ENCODE peak calls at places on chromosomes 6 and 20, in five cellular contexts. One of them, this sample, is unnamed.

GRCh38 chr20:5877128-5877527 is 73.2 kb downstream of the TRMT6 start:
- DNase-seq in PC-3: no peak
- DNase-seq in astrocyte: no peak
- DNase-seq in testis: no peak
- DNase-seq in lung: no peak
- DNase-seq in this sample: no peak

GRCh38 chr20:64102647-64103354 is 4.6 kb downstream of the NPBWR2 start:
- DNase-seq in PC-3: no peak
- DNase-seq in astrocyte: no peak
- DNase-seq in lung: no peak
- DNase-seq in testis: peak; percentile 11
- DNase-seq in this sample: no peak

GRCh38 chr6:115796061-115796460 is 264.6 kb downstream of the FRK start:
- DNase-seq in testis: no peak
- DNase-seq in lung: no peak
- DNase-seq in astrocyte: no peak
- DNase-seq in PC-3: peak; percentile 5
- DNase-seq in this sample: peak; percentile 20

GRCh38 chr6:151240036-151240685 is 394 bp downstream of the AKAP12 start:
- DNase-seq in lung: peak; percentile 51
- DNase-seq in astrocyte: peak; percentile 69
- DNase-seq in PC-3: peak; percentile 43
- DNase-seq in testis: peak; percentile 94
- DNase-seq in this sample: peak; percentile 59

GRCh38 chr20:31705598-31706597 is 16.8 kb downstream of the BCL2L1 start:
- DNase-seq in lung: no peak
- DNase-seq in testis: no peak
- DNase-seq in astrocyte: no peak
- DNase-seq in PC-3: peak; percentile 32
- DNase-seq in this sample: no peak

GRCh38 chr6:36241728-36242127 is 28.1 kb upstream of the PNPLA1 start:
- DNase-seq in testis: no peak
- DNase-seq in lung: no peak
- DNase-seq in PC-3: no peak
- DNase-seq in astrocyte: no peak
- DNase-seq in this sample: no peak

GRCh38 chr6:5626727-5627426 is 365.6 kb downstream of the FARS2 start:
- DNase-seq in PC-3: no peak
- DNase-seq in lung: no peak
- DNase-seq in astrocyte: no peak
- DNase-seq in testis: no peak
- DNase-seq in this sample: no peak

GRCh38 chr6:161073940-161074339 is 82.4 kb downstream of the MAP3K4 start:
- DNase-seq in lung: no peak
- DNase-seq in PC-3: no peak
- DNase-seq in astrocyte: no peak
- DNase-seq in testis: no peak
- DNase-seq in this sample: no peak

GRCh38 chr20:48282591-48283228 is 497.4 kb upstream of the SULF2 start:
- DNase-seq in astrocyte: no peak
- DNase-seq in lung: no peak
- DNase-seq in testis: peak; percentile 73
- DNase-seq in PC-3: no peak
- DNase-seq in this sample: peak; percentile 13

GRCh38 chr6:166958926-166959861 is 2.8 kb upstream of the RNASET2 start:
- DNase-seq in lung: no peak
- DNase-seq in PC-3: no peak
- DNase-seq in testis: no peak
- DNase-seq in astrocyte: no peak
- DNase-seq in this sample: no peak

GRCh38 chr6:3457710-3458605 is 1.1 kb upstream of the SLC22A23 start:
- DNase-seq in lung: no peak
- DNase-seq in testis: peak; percentile 28
- DNase-seq in PC-3: peak; percentile 69
- DNase-seq in astrocyte: no peak
- DNase-seq in this sample: no peak

GRCh38 chr20:52426856-52427255 is 235.3 kb upstream of the ZFP64 start:
- DNase-seq in PC-3: no peak
- DNase-seq in astrocyte: no peak
- DNase-seq in lung: no peak
- DNase-seq in testis: no peak
- DNase-seq in this sample: no peak

GRCh38 chr20:50056951-50057403 is 56.0 kb downstream of the UBE2V1 start:
- DNase-seq in testis: no peak
- DNase-seq in astrocyte: no peak
- DNase-seq in lung: no peak
- DNase-seq in PC-3: no peak
- DNase-seq in this sample: no peak
- H3K4me3 ChIP-seq in testis: no peak overlapping the region
- H3K4me3 ChIP-seq in astrocyte: no peak overlapping the region
- H3K4me3 ChIP-seq in lung: no peak overlapping the region
- H3K4me3 ChIP-seq in PC-3: no peak overlapping the region
- H3K4me3 ChIP-seq in this sample: no peak overlapping the region

DNA sequence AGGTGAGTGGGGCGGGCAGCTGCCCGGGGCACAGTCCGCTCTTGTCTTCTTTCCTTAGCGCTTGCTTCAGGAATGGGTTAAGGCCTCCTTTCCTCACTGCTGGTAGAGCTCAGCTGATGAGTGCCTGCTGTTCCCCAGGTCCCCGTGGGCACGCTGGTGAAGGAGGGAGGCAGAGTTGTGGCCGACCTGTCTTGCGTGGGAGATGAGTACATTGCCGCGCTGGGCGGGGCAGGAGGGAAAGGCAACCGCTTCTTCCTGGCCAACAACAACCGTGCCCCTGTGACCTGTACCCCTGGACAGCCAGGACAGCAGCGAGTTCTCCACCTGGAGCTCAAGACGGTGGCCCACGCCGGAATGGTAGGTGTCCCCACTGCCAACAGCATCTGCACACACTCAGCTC is 15.7 kb downstream of the MTG2 start:
- DNase-seq in PC-3: no peak
- DNase-seq in lung: no peak
- DNase-seq in testis: no peak
- DNase-seq in astrocyte: no peak
- DNase-seq in this sample: no peak
- H3K36me3 ChIP-seq in PC-3: peaks cover 38% of the 10 kb centered on the region
- H3K36me3 ChIP-seq in lung: peaks cover 12% of the 10 kb centered on the region
- H3K36me3 ChIP-seq in testis: no peaks in the 10 kb centered on the region
- H3K36me3 ChIP-seq in astrocyte: peaks cover 14% of the 10 kb centered on the region
- H3K36me3 ChIP-seq in this sample: peaks cover 76% of the 10 kb centered on the region

GRCh38 chr6:125363010-125363359 is 61.2 kb upstream of the HDDC2 start:
- DNase-seq in testis: no peak
- DNase-seq in PC-3: peak; percentile 44
- DNase-seq in astrocyte: peak; percentile 60
- DNase-seq in lung: no peak
- DNase-seq in this sample: peak; percentile 30

GRCh38 chr6:125363360-125364121 is 61.8 kb upstream of the HDDC2 start:
- DNase-seq in testis: peak; percentile 94
- DNase-seq in astrocyte: peak; percentile 47
- DNase-seq in PC-3: no peak
- DNase-seq in lung: no peak
- DNase-seq in this sample: peak; percentile 28

GRCh38 chr6:125358898-125359297 is 57.1 kb upstream of the HDDC2 start:
- DNase-seq in testis: peak; percentile 82
- DNase-seq in astrocyte: no peak
- DNase-seq in PC-3: no peak
- DNase-seq in lung: no peak
- DNase-seq in this sample: no peak

GRCh38 chr6:125365230-125365629 is 63.5 kb upstream of the HDDC2 start:
- DNase-seq in testis: no peak
- DNase-seq in PC-3: no peak
- DNase-seq in lung: no peak
- DNase-seq in astrocyte: no peak
- DNase-seq in this sample: no peak

DNA sequence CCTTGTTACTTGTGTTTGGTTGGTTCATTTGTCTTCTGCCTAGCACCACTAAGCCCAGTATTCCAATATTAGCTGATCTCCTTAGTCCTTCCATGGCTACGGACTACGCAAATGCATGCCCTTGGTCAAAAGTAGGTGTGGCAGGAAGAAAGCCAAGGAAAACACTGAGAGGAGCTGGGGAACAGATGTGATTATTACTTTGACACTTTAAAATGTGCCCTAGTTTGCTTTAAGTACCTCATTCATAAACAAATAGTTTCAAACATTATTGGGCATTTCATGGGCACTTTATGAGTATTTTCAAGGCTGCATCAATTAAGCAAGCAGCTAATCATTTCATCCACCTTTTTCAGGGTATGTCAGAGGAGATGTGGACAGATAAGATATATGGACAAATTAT is 60.1 kb upstream of the HDDC2 start:
- DNase-seq in PC-3: no peak
- DNase-seq in testis: no peak
- DNase-seq in lung: no peak
- DNase-seq in astrocyte: no peak
- DNase-seq in this sample: no peak
- H3K4me3 ChIP-seq in PC-3: no peak overlapping the region
- H3K4me3 ChIP-seq in testis: no peak overlapping the region
- H3K4me3 ChIP-seq in lung: no peak overlapping the region
- H3K4me3 ChIP-seq in astrocyte: no peak overlapping the region
- H3K4me3 ChIP-seq in this sample: no peak overlapping the region

DNA sequence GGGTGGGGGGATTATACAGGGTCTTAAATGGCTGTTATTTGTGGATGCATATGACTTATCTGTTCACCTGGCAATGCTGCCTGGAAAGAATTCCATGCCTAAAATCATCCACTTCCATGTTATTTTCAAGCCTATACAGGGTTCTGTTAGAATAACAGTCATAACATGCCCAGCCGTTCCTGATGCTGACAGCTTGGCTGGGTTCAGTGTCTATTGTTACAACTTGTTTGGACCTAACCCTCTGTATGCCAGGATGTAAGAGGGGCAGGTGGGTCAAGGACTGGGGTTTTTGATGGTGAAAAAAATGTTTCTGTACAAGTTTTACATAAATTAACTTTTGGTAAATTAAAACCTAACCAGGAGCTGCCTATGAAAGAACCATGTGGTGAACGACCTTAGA is 79.8 kb downstream of the GINS1 start:
- DNase-seq in testis: no peak
- DNase-seq in astrocyte: no peak
- DNase-seq in lung: no peak
- DNase-seq in PC-3: no peak
- DNase-seq in this sample: no peak
- H3K36me3 ChIP-seq in testis: no peaks in the 10 kb centered on the region
- H3K36me3 ChIP-seq in astrocyte: no peaks in the 10 kb centered on the region
- H3K36me3 ChIP-seq in lung: no peaks in the 10 kb centered on the region
- H3K36me3 ChIP-seq in PC-3: no peaks in the 10 kb centered on the region
- H3K36me3 ChIP-seq in this sample: no peaks in the 10 kb centered on the region

GRCh38 chr6:116876107-116876506 is 935 bp upstream of the RFX6 start:
- DNase-seq in testis: no peak
- DNase-seq in astrocyte: no peak
- DNase-seq in lung: no peak
- DNase-seq in PC-3: no peak
- DNase-seq in this sample: no peak
- H3K4me3 ChIP-seq in testis: no peak overlapping the region
- H3K4me3 ChIP-seq in astrocyte: no peak overlapping the region
- H3K4me3 ChIP-seq in lung: no peak overlapping the region
- H3K4me3 ChIP-seq in PC-3: no peak overlapping the region
- H3K4me3 ChIP-seq in this sample: no peak overlapping the region

GRCh38 chr6:119256392-119256791 is 93.2 kb downstream of the MAN1A1 start:
- DNase-seq in testis: no peak
- DNase-seq in astrocyte: no peak
- DNase-seq in PC-3: no peak
- DNase-seq in lung: no peak
- DNase-seq in this sample: no peak
- H3K36me3 ChIP-seq in testis: no peaks in the 10 kb centered on the region
- H3K36me3 ChIP-seq in astrocyte: no peaks in the 10 kb centered on the region
- H3K36me3 ChIP-seq in PC-3: no peaks in the 10 kb centered on the region
- H3K36me3 ChIP-seq in lung: no peaks in the 10 kb centered on the region
- H3K36me3 ChIP-seq in this sample: no peaks in the 10 kb centered on the region

GRCh38 chr6:112920994-112921393 is 573.9 kb downstream of the RFPL4B start:
- DNase-seq in lung: no peak
- DNase-seq in astrocyte: no peak
- DNase-seq in testis: no peak
- DNase-seq in PC-3: no peak
- DNase-seq in this sample: no peak
- H3K4me3 ChIP-seq in lung: no peak overlapping the region
- H3K4me3 ChIP-seq in astrocyte: no peak overlapping the region
- H3K4me3 ChIP-seq in testis: no peak overlapping the region
- H3K4me3 ChIP-seq in PC-3: no peak overlapping the region
- H3K4me3 ChIP-seq in this sample: no peak overlapping the region

GRCh38 chr6:1798303-1798964 is 188.7 kb downstream of the FOXC1 start:
- DNase-seq in lung: no peak
- DNase-seq in testis: no peak
- DNase-seq in astrocyte: peak; percentile 31
- DNase-seq in PC-3: no peak
- DNase-seq in this sample: no peak

GRCh38 chr6:1806935-1807334 is 197.2 kb downstream of the FOXC1 start:
- DNase-seq in lung: no peak
- DNase-seq in testis: no peak
- DNase-seq in PC-3: no peak
- DNase-seq in astrocyte: no peak
- DNase-seq in this sample: no peak

GRCh38 chr6:1801401-1801800 is 191.7 kb downstream of the FOXC1 start:
- DNase-seq in lung: no peak
- DNase-seq in PC-3: no peak
- DNase-seq in testis: no peak
- DNase-seq in astrocyte: no peak
- DNase-seq in this sample: no peak

GRCh38 chr6:1798965-1799325 is 189.2 kb downstream of the FOXC1 start:
- DNase-seq in testis: no peak
- DNase-seq in lung: no peak
- DNase-seq in astrocyte: no peak
- DNase-seq in PC-3: no peak
- DNase-seq in this sample: no peak

DNA sequence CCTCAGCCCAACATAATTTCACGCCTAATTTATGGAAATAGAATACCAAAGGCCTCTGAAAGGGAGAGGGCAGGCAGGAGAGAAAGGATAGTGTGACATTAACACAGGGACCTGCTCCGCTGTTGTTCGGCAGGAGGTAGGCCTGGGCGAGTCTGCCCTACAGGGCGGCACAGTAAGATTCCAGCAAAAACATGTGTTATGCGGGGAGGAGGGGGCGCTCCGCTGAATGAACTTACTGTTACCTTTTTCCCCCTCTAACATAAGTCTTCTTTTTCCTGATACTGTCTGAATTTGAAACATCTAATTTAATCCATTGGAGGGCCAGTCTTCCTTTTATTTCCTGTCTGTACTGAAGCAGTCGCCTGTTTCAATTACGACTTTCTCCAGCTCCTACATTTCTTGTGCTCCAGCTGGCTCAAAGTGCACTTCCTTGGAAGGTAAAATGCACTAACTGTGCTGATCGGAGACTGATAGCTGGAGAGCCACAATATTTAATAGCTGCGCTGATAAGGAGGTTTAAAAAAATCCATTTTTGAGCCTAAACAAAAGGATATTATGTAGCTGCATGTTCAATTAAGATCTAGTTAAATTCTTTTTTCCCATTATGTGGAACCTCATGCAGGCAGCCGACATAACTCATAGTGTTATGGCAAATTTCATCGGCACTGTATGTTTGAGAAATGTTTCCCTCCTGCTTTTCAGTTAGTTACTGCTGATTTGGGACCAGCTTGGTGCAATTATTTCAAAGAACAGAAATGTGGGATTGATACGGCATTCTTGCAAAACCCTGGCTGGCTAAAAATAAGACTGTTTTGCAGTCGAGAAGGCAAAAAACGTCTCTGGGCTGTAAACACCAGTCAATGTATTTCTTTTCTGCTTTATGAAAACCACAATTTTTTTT is 193.0 kb downstream of the FOXC1 start:
- DNase-seq in testis: no peak
- DNase-seq in lung: no peak
- DNase-seq in PC-3: no peak
- DNase-seq in astrocyte: no peak
- DNase-seq in this sample: no peak
- H3K36me3 ChIP-seq in testis: no peaks in the 10 kb centered on the region
- H3K36me3 ChIP-seq in lung: no peaks in the 10 kb centered on the region
- H3K36me3 ChIP-seq in PC-3: no peaks in the 10 kb centered on the region
- H3K36me3 ChIP-seq in astrocyte: no peaks in the 10 kb centered on the region
- H3K36me3 ChIP-seq in this sample: no peaks in the 10 kb centered on the region

This sample was measured in MG63.